ENCODE peak calls at places on chromosome 9, in five cellular contexts. I, B, D, E and P are unnamed samples.
A peak's percentile ranks its signal among the peaks of the same experiment; 100 is the strongest.

GRCh38 chr9:125815568-125815967 is 68.4 kb downstream of the PBX3 start:
- DNase-seq in I (no peak), B (peak; percentile 23), D (no peak), E (no peak), P (peak; percentile 51)

GRCh38 chr9:13082796-13083195 is 196.7 kb downstream of the MPDZ start:
- DNase-seq in I (no peak), B (no peak), D (no peak), E (no peak), P (no peak)

GRCh38 chr9:128986671-128987070 is 39.2 kb downstream of the NUP188 start:
- DNase-seq in I (no peak), B (no peak), D (no peak), E (no peak), P (no peak)

GRCh38 chr9:122334916-122335315 is 35.9 kb upstream of the PTGS1 start:
- DNase-seq in I (no peak), B (no peak), D (no peak), E (no peak), P (no peak)

GRCh38 chr9:14563902-14564578 is 129.2 kb downstream of the ZDHHC21 start:
- DNase-seq in I (no peak), B (no peak), D (no peak), E (no peak), P (no peak)

GRCh38 chr9:119366909-119367690 is 2.1 kb downstream of the BRINP1 start:
- DNase-seq in I (no peak), B (no peak), D (no peak), E (no peak), P (no peak)

GRCh38 chr9:82332018-82332773 is 343.6 kb downstream of the SPATA31D1 start:
- DNase-seq in I (no peak), B (peak; percentile 68), D (no peak), E (no peak), P (no peak)

GRCh38 chr9:121985792-121986494 is 107.2 kb downstream of the TTLL11 start:
- DNase-seq in I (no peak), B (no peak), D (no peak), E (no peak), P (no peak)

GRCh38 chr9:96719538-96720315 is 58.2 kb downstream of the ZNF510 start:
- DNase-seq in I (no peak), B (no peak), D (peak; percentile 21), E (no peak), P (no peak)

GRCh38 chr9:114521846-114522245 is 16.6 kb upstream of the WHRN start:
- DNase-seq in I (no peak), B (no peak), D (no peak), E (no peak), P (no peak)

GRCh38 chr9:101881508-101881907 is 143.1 kb upstream of the GRIN3A start:
- DNase-seq in I (no peak), B (no peak), D (no peak), E (no peak), P (no peak)

GRCh38 chr9:91117959-91118651 is 243.6 kb downstream of the AUH start:
- DNase-seq in I (no peak), B (no peak), D (peak; percentile 70), E (peak; percentile 74), P (no peak)

GRCh38 chr9:131636593-131636992 is 91.3 kb downstream of the PRRT1B start:
- DNase-seq in I (no peak), B (no peak), D (no peak), E (no peak), P (no peak)

GRCh38 chr9:127194881-127195713 is 69.5 kb upstream of the GARNL3 start:
- DNase-seq in I (no peak), B (peak; percentile 77), D (peak; percentile 39), E (no peak), P (peak; percentile 48)

GRCh38 chr9:31541626-31542025 is 842.8 kb upstream of the ACO1 start:
- DNase-seq in I (no peak), B (no peak), D (no peak), E (no peak), P (no peak)

GRCh38 chr9:39588056-39588814 is 232.8 kb downstream of the SPATA31A1 start:
- DNase-seq in I (no peak), B (peak; percentile 33), D (no peak), E (no peak), P (no peak)

GRCh38 chr9:113521693-113522260 is 58.2 kb downstream of the RGS3 start:
- DNase-seq in I (no peak), B (no peak), D (no peak), E (no peak), P (no peak)

DNA sequence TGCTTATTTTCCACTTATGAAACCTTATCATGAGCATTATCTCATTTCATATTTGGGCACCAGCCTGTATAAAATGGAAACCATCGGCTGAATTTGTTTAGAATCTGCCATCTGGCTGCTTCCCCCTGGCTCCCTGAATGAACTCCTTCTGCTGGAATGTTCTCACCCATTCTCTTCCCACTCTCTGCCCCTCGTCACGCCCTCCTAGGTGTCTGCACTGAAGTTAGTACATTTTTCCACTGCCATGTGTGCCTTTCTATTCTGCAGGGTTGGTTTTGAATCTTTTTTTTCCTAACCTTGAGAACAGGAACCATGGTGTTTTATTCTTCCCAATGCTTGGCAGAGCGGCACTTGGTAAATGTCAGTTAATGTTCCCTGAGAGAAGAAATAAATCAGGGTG is 359.7 kb downstream of the MLLT3 start:
- DNase-seq in I (no peak), B (no peak), D (no peak), E (no peak), P (no peak)
- TF ChIP-seq MAX in I (no peak), B (no peak), D (no peak), E (no peak), P (no peak)

DNA sequence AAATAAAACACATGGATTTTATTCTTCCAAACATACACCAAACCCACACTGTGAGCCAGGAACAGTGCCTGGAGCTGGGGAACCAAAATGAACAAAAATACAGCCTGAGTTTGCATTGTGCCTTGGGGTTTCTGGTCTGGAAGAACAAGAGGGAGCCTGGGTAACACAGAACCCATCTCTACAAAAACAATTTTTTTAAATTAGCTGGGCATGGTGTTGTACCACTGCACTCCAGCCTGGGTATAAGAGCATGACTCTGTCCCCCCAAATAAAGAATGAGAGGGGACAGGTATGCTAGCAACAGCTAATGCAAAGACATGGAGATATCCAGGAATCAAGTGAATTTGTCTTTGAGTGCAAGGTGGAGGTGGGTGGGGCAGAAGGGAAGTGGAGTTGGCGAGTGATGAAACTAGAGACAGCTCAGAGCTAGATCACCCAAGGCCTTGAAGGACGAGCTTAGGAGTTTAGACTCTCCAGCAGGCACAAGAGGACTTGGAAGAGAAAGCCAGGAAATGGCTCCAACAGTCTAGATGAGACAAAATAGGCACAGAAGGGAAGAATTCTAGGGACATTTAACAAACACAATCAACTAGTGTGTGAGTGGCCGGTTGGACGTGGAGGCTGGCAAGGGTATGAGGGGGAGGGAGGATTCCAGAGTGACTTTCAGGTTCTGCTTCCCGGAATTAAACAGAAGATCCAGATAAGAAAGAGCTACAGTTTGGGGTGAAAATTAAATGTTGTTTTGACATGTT is 47.4 kb downstream of the FNBP1 start:
- DNase-seq in I (no peak), B (no peak), D (no peak), E (no peak), P (no peak)
- TF ChIP-seq MAX in I (no peak), B (no peak), D (no peak), E (no peak), P (no peak)

GRCh38 chr9:93541005-93541404 is 35.4 kb upstream of the PHF2 start:
- DNase-seq in I (no peak), B (no peak), D (no peak), E (no peak), P (no peak)

GRCh38 chr9:93536167-93536566 is 40.2 kb upstream of the PHF2 start:
- DNase-seq in I (no peak), B (no peak), D (no peak), E (no peak), P (no peak)

GRCh38 chr9:93533863-93534262 is 42.5 kb upstream of the PHF2 start:
- DNase-seq in I (no peak), B (no peak), D (peak; percentile 32), E (no peak), P (no peak)

GRCh38 chr9:93540305-93540704 is 36.1 kb upstream of the PHF2 start:
- DNase-seq in I (no peak), B (no peak), D (no peak), E (no peak), P (no peak)

GRCh38 chr9:93536874-93537273 is 39.5 kb upstream of the PHF2 start:
- DNase-seq in I (no peak), B (peak; percentile 13), D (no peak), E (no peak), P (no peak)
- TF ChIP-seq MAX in I (no peak), B (no peak), D (no peak), E (no peak), P (no peak)

GRCh38 chr9:85508616-85509015 is 233.1 kb downstream of the AGTPBP1 start:
- DNase-seq in I (no peak), B (peak; percentile 29), D (no peak), E (no peak), P (no peak)
- TF ChIP-seq MAX in I (no peak), B (no peak), D (no peak), E (no peak), P (no peak)

DNA sequence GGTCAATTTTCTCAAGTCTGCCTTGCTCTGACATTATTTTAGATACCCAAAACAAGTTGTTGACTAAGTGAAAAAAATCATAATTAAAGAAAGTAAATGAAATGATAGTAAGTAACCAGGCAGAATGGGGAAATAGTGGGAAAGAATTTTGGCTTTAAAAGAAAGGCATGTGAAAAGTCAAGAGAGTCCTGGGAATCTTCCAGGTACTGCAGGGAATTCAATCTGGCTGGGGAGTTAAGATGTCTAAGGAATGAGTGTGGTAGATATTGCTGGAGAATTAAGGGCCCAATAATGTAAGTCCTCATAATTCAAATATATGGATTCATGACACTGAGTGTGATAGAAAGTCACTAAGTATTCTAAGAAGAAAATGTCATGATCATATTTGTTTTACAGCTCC is 123.1 kb upstream of the PAPPA start:
- DNase-seq in I (no peak), B (no peak), D (no peak), E (no peak), P (no peak)
- TF ChIP-seq MAX in I (no peak), B (no peak), D (no peak), E (no peak), P (no peak)